ENCODE peak calls at places on chromosomes 2 and 18, in four cellular contexts. R is heart left ventricle, V is right cardiac atrium, Q is A549. O is an unnamed sample.

GRCh38 chr2:88212251-88212790 is 42.2 kb downstream of the THNSL2 start:
- ATAC-seq in R (no peak), V (no peak), Q (peak), O (peak)

GRCh38 chr2:17747684-17748452 is 5.7 kb downstream of the SMC6 start:
- ATAC-seq in R (no peak), V (no peak), Q (peak), O (peak)

GRCh38 chr2:73386342-73386868 is 769 bp downstream of the ALMS1 start:
- ATAC-seq in R (no peak), V (peak), Q (peak), O (peak)

GRCh38 chr2:60567919-60568874 is 14.7 kb upstream of the BCL11A start:
- ATAC-seq in R (no peak), V (no peak), Q (peak), O (no peak)

GRCh38 chr18:31513189-31513907 is 15.4 kb downstream of the DSG2 start:
- ATAC-seq in R (no peak), V (peak), Q (peak), O (peak)

GRCh38 chr18:59908790-59909189 is 9.0 kb downstream of the PMAIP1 start:
- ATAC-seq in R (no peak), V (no peak), Q (peak), O (peak)

GRCh38 chr2:227325824-227326195 is 759 bp downstream of the MFF start:
- ATAC-seq in R (no peak), V (peak), Q (peak), O (peak)

GRCh38 chr2:142131016-142131714 is at the start of gene LRP1B:
- ATAC-seq in R (no peak), V (peak), Q (peak), O (peak)

GRCh38 chr18:21979759-21980158 is 189.6 kb upstream of the GATA6 start:
- ATAC-seq in R (no peak), V (no peak), Q (no peak), O (no peak)

GRCh38 chr2:152781210-152781609 is 62.8 kb downstream of the ARL6IP6 start:
- ATAC-seq in R (no peak), V (no peak), Q (no peak), O (no peak)

GRCh38 chr2:80473806-80474205 is 169.3 kb upstream of the LRRTM1 start:
- ATAC-seq in R (no peak), V (no peak), Q (no peak), O (no peak)

GRCh38 chr2:1910021-1910420 is 165.7 kb upstream of the PXDN start:
- ATAC-seq in R (no peak), V (no peak), Q (no peak), O (no peak)

GRCh38 chr2:67204349-67204748 is 192.8 kb upstream of the ETAA1 start:
- ATAC-seq in R (no peak), V (no peak), Q (no peak), O (no peak)

GRCh38 chr2:72081450-72081849 is 66.2 kb downstream of the CYP26B1 start:
- ATAC-seq in R (no peak), V (no peak), Q (no peak), O (no peak)

GRCh38 chr2:32721376-32721775 is 93.5 kb downstream of the TTC27 start:
- ATAC-seq in R (no peak), V (peak), Q (no peak), O (no peak)

GRCh38 chr2:119204525-119204924 is 19.1 kb upstream of the STEAP3 start:
- ATAC-seq in R (no peak), V (no peak), Q (no peak), O (peak)

GRCh38 chr18:46253498-46253897 is 149.3 kb downstream of the HAUS1 start:
- ATAC-seq in R (no peak), V (no peak), Q (no peak), O (no peak)

GRCh38 chr2:184113691-184114403 is 484.5 kb upstream of the ZNF804A start:
- ATAC-seq in R (no peak), V (no peak), Q (no peak), O (no peak)

GRCh38 chr18:23194150-23194968 is 59.1 kb downstream of the CABLES1 start:
- ATAC-seq in R (peak), V (peak), Q (no peak), O (no peak)

GRCh38 chr2:106095478-106096392 is 98.4 kb downstream of the UXS1 start:
- ATAC-seq in R (no peak), V (peak), Q (peak), O (peak)

GRCh38 chr2:13485256-13485655 is 768.5 kb downstream of the TRIB2 start:
- ATAC-seq in R (no peak), V (no peak), Q (no peak), O (no peak)

GRCh38 chr2:170850251-170850650 is 33.6 kb downstream of the GAD1 start:
- ATAC-seq in R (no peak), V (no peak), Q (no peak), O (no peak)

GRCh38 chr18:9413586-9413985 is 61.7 kb upstream of the RALBP1 start:
- ATAC-seq in R (no peak), V (no peak), Q (no peak), O (no peak)

GRCh38 chr18:7614030-7614429 is 46.9 kb downstream of the PTPRM start:
- ATAC-seq in R (no peak), V (no peak), Q (no peak), O (no peak)

GRCh38 chr2:144583741-144584453 is 64.0 kb upstream of the ZEB2 start:
- ATAC-seq in R (no peak), V (peak), Q (peak), O (peak)

GRCh38 chr2:71064754-71065621 is 3.5 kb upstream of the NAGK start:
- ATAC-seq in R (no peak), V (no peak), Q (no peak), O (peak)

GRCh38 chr18:55354795-55355194 is 233.2 kb downstream of the TCF4 start:
- ATAC-seq in R (no peak), V (no peak), Q (no peak), O (no peak)

O was measured in esophagus mucosa.